ENCODE peak calls at places on chromosomes 5 and 9, in six cellular contexts. W, J, Y, T, E and B are unnamed samples.

GRCh38 chr5:11289208-11289607 is 528.2 kb upstream of the DAP start:
- DNase-seq in Y (no peak), E (no peak), W (no peak), T (no peak), J (no peak), B (no peak)

GRCh38 chr9:126357074-126357473 is 30.4 kb downstream of the MVB12B start:
- DNase-seq in T (no peak), W (no peak), J (no peak), Y (no peak), E (no peak), B (no peak)

GRCh38 chr5:132751971-132752580 is 4.8 kb downstream of the CCNI2 start:
- DNase-seq in E (no peak), T (no peak), J (no peak), Y (no peak), W (no peak), B (no peak)

GRCh38 chr5:161549106-161549505 is 2.6 kb upstream of the GABRB2 start:
- DNase-seq in E (no peak), Y (no peak), J (no peak), W (no peak), T (no peak), B (peak)

GRCh38 chr5:64854855-64855254 is 86.1 kb downstream of the CWC27 start:
- DNase-seq in T (no peak), Y (no peak), J (no peak), W (no peak), E (no peak), B (no peak)

GRCh38 chr9:91219557-91219956 is 142.2 kb downstream of the AUH start:
- DNase-seq in J (no peak), W (no peak), E (no peak), T (no peak), Y (no peak), B (no peak)

GRCh38 chr5:139745121-139745799 is 50.3 kb upstream of the PSD2 start:
- DNase-seq in W (no peak), Y (peak), J (peak), E (peak), T (peak), B (peak)

GRCh38 chr5:137871571-137871970 is 3.9 kb downstream of the MYOT start:
- DNase-seq in E (no peak), W (no peak), T (no peak), Y (no peak), J (no peak), B (no peak)

GRCh38 chr5:6703791-6704190 is 9.4 kb upstream of the TENT4A start:
- DNase-seq in T (no peak), E (no peak), Y (no peak), W (no peak), J (no peak), B (no peak)

GRCh38 chr9:29657821-29658220 is 2084.5 kb upstream of the C9orf72 start:
- DNase-seq in E (no peak), J (no peak), W (no peak), T (no peak), Y (no peak), B (no peak)

GRCh38 chr9:135572233-135572632 is 10.7 kb downstream of the PAEP start:
- DNase-seq in E (no peak), T (no peak), J (no peak), W (no peak), Y (no peak), B (no peak)